ENCODE peak calls at places on chromosomes 1 and 21, in ten cellular contexts. T is dorsolateral prefrontal cortex; K is lung; Z is colonic mucosa; C is SJCRH30; N is transverse colon; F is CD4-positive, CD25-positive, alpha-beta regulatory T cell; R is heart right ventricle; S is SJSA1; M is NT2/D1. G is an unnamed sample.

GRCh38 chr1:64848812-64849211 is 103.9 kb downstream of the RAVER2 start:
- DNase-seq in C (no peak), N (no peak), M (no peak), R (no peak), T (no peak), F (no peak), S (no peak), K (no peak), Z (no peak), G (no peak)

GRCh38 chr21:39696620-39697019 is 48.4 kb upstream of the IGSF5 start:
- DNase-seq in F (no peak), M (no peak), R (no peak), K (no peak), T (no peak), Z (peak; percentile 73), C (peak; percentile 28), S (no peak), N (peak; percentile 50), G (no peak)

GRCh38 chr1:212242288-212242984 is 42.8 kb upstream of the PPP2R5A start:
- DNase-seq in C (no peak), K (no peak), S (no peak), Z (no peak), R (no peak), M (no peak), T (no peak), F (no peak), N (no peak), G (no peak)

GRCh38 chr1:24861821-24862727 is 68.0 kb downstream of the RUNX3 start:
- DNase-seq in Z (peak; percentile 58), N (peak; percentile 73), T (no peak), F (no peak), K (peak; percentile 53), M (no peak), C (peak; percentile 39), R (no peak), S (no peak), G (no peak)

GRCh38 chr1:101444873-101445618 is 208.2 kb downstream of the S1PR1 start:
- DNase-seq in C (no peak), R (no peak), M (no peak), F (no peak), T (no peak), K (no peak), S (no peak), Z (no peak), N (no peak), G (no peak)

GRCh38 chr1:1205769-1206375 is 520 bp downstream of the TNFRSF18 start:
- DNase-seq in N (peak; percentile 32), M (no peak), S (no peak), K (no peak), Z (no peak), F (no peak), T (peak; percentile 33), R (peak; percentile 11), C (no peak), G (no peak)

GRCh38 chr1:53656062-53656915 is 82.7 kb downstream of the GLIS1 start:
- DNase-seq in K (no peak), C (no peak), R (no peak), F (no peak), T (peak; percentile 2), S (no peak), Z (no peak), N (no peak), M (no peak), G (no peak)

GRCh38 chr1:245805503-245805902 is 650.7 kb downstream of the KIF26B start:
- DNase-seq in N (no peak), C (no peak), K (no peak), F (no peak), S (no peak), T (no peak), Z (no peak), R (no peak), M (no peak), G (no peak)

GRCh38 chr1:86914635-86914997 is at the start of gene HS2ST1:
- DNase-seq in R (no peak), S (no peak), F (no peak), Z (no peak), N (no peak), T (no peak), M (no peak), K (no peak), C (no peak), G (no peak)

GRCh38 chr1:152622803-152623202 is at the start of gene LCE3A:
- DNase-seq in Z (no peak), K (no peak), T (no peak), C (peak; percentile 74), S (no peak), M (no peak), R (no peak), N (no peak), F (no peak), G (peak; percentile 83)

DNA sequence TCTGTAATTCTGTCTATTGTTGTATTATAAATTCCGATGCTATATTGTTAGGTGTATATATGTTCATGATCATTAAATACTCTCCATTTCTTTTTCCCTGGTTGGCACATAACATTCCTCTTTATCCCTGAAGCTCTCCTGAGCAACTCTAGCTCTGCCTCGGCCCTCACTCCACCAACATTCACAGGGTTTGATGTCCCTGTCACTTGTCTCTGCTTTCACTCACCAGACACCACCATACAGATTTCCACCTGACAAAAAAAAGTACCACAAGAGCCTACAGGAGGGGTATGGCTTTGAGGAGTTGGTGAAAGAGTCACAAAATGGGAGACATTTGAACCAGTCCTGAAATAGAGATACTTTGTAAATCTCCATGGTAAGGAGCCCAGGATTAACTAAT is 8.8 kb upstream of the TSPEAR start:
- DNase-seq in F (no peak), C (no peak), M (no peak), Z (no peak), S (no peak), R (no peak), K (no peak), T (no peak), N (no peak), G (no peak)
- H3K27me3 ChIP-seq in F (peaks cover 24% of the 10 kb centered on the region), C (peaks cover 3% of the 10 kb centered on the region), M (peaks cover 50% of the 10 kb centered on the region), Z (peaks cover 19% of the 10 kb centered on the region), S (peaks cover 34% of the 10 kb centered on the region), R (peaks cover 37% of the 10 kb centered on the region), K (peaks cover 3% of the 10 kb centered on the region), T (peaks cover 48% of the 10 kb centered on the region), N (peaks cover 77% of the 10 kb centered on the region), G (peaks cover 92% of the 10 kb centered on the region)

GRCh38 chr1:203288351-203288894 is 16.9 kb upstream of the BTG2 start:
- DNase-seq in C (no peak), R (no peak), M (no peak), T (peak; percentile 27), K (no peak), Z (no peak), N (no peak), F (no peak), S (no peak), G (peak; percentile 8)

GRCh38 chr1:203287109-203287893 is 18.0 kb upstream of the BTG2 start:
- DNase-seq in S (no peak), R (peak; percentile 55), T (peak; percentile 49), C (peak; percentile 96), M (no peak), K (peak; percentile 78), F (peak; percentile 94), Z (peak; percentile 84), N (peak; percentile 82), G (peak; percentile 99)

GRCh38 chr1:203289281-203289981 is 15.9 kb upstream of the BTG2 start:
- DNase-seq in C (peak; percentile 49), F (peak; percentile 97), Z (peak; percentile 66), R (peak; percentile 38), M (no peak), S (no peak), K (no peak), N (peak; percentile 77), T (peak; percentile 50), G (peak; percentile 99)

GRCh38 chr1:203286161-203286984 is 18.9 kb upstream of the BTG2 start:
- DNase-seq in N (peak; percentile 69), K (no peak), S (no peak), Z (peak; percentile 66), M (no peak), R (no peak), C (no peak), T (peak; percentile 64), F (no peak), G (peak; percentile 11)

DNA sequence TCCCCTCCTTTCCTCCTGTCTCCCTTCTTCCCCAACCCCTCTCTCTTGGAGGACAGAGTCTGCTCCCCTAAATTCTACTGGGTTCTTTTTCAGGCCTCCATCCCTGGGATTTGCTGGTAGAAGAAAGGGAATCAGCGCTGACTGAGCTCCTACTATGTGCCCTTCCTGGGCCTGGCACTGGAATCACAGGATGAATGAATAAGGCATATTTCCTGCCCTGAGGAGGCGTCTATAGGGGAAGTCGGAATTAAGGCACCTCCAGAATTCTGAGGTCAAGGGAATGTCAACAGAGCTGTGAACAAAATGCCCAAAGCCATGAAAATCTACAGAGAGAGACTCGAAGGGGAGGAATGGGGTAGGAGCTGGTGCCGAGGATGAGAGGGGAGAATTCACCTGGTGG is 17.4 kb upstream of the BTG2 start:
- DNase-seq in C (no peak), N (no peak), M (no peak), F (no peak), S (no peak), T (peak; percentile 10), R (no peak), Z (no peak), K (no peak), G (no peak)
- H3K4me3 ChIP-seq in C (no peak overlapping the region), N (no peak overlapping the region), M (no peak overlapping the region), F (peak overlapping the region; percentile 73), S (no peak overlapping the region), T (no peak overlapping the region), R (no peak overlapping the region), Z (no peak overlapping the region), K (no peak overlapping the region), G (peak overlapping the region; percentile 3)

GRCh38 chr21:44549525-44550211 is 1.6 kb downstream of the KRTAP10-2 start:
- DNase-seq in N (no peak), M (no peak), T (no peak), K (peak; percentile 18), S (no peak), F (no peak), R (no peak), C (no peak), Z (no peak), G (no peak)

GRCh38 chr21:44552681-44553080 is 1.4 kb upstream of the KRTAP10-2 start:
- DNase-seq in K (no peak), R (no peak), T (no peak), F (no peak), S (no peak), C (no peak), M (no peak), Z (no peak), N (no peak), G (no peak)

GRCh38 chr21:44552136-44552535 is 831 bp upstream of the KRTAP10-2 start:
- DNase-seq in S (no peak), C (no peak), N (peak; percentile 3), Z (no peak), T (no peak), F (no peak), R (no peak), M (no peak), K (no peak), G (no peak)

GRCh38 chr21:44550807-44551206 is 498 bp downstream of the KRTAP10-2 start:
- DNase-seq in S (no peak), R (no peak), N (peak; percentile 4), M (no peak), F (no peak), T (peak; percentile 46), C (no peak), K (no peak), Z (no peak), G (no peak)

GRCh38 chr21:44551290-44552015 is at the start of gene KRTAP10-2:
- DNase-seq in N (peak; percentile 3), M (no peak), C (no peak), T (peak; percentile 50), K (peak; percentile 22), S (no peak), Z (no peak), F (no peak), R (no peak), G (no peak)
- H3K27me3 ChIP-seq in N (peaks cover 34% of the 10 kb centered on the region), M (no peaks in the 10 kb centered on the region), C (no peaks in the 10 kb centered on the region), T (peaks cover 18% of the 10 kb centered on the region), K (no peaks in the 10 kb centered on the region), S (peaks cover 13% of the 10 kb centered on the region), Z (no peaks in the 10 kb centered on the region), F (no peaks in the 10 kb centered on the region), R (peaks cover 50% of the 10 kb centered on the region), G (peaks cover 98% of the 10 kb centered on the region)

GRCh38 chr1:244012232-244012631 is 38.9 kb upstream of the ZBTB18 start:
- DNase-seq in Z (no peak), F (no peak), T (no peak), R (no peak), N (no peak), M (no peak), S (peak; percentile 48), K (no peak), C (no peak), G (no peak)
- H3K4me3 ChIP-seq in Z (no peak overlapping the region), F (no peak overlapping the region), T (peak overlapping the region; percentile 26), R (no peak overlapping the region), N (no peak overlapping the region), M (no peak overlapping the region), S (peak overlapping the region; percentile 16), K (no peak overlapping the region), C (no peak overlapping the region), G (no peak overlapping the region)